ENCODE peak calls at places on chromosomes 3 and 15, in four cellular contexts. F is K562, J is IMR-90, X is endothelial cell of umbilical vein. Z is an unnamed sample.

GRCh38 chr3:43180027-43180426 is 74.1 kb upstream of the POMGNT2 start:
- DNase-seq in X (peak; percentile 96), F (no peak), J (peak; percentile 96), Z (peak; percentile 88)

GRCh38 chr15:50144342-50145120 is 25.5 kb upstream of the ATP8B4 start:
- DNase-seq in X (no peak), J (no peak), F (no peak), Z (no peak)

GRCh38 chr3:33113772-33114621 is at the start of gene CRTAP:
- DNase-seq in X (peak; percentile 98), F (peak; percentile 98), J (peak; percentile 94), Z (peak; percentile 88)

GRCh38 chr3:1828519-1828918 is 270.1 kb upstream of the CNTN4 start:
- DNase-seq in J (no peak), X (no peak), F (no peak), Z (no peak)

GRCh38 chr3:63791974-63792373 is 27.1 kb upstream of the C3orf49 start:
- DNase-seq in X (no peak), J (peak; percentile 53), F (no peak), Z (peak; percentile 9)

GRCh38 chr3:19148768-19149091 is 420 bp downstream of the KCNH8 start:
- DNase-seq in J (no peak), F (no peak), X (no peak), Z (no peak)

GRCh38 chr3:9405756-9406155 is 8.3 kb downstream of the SETD5 start:
- DNase-seq in F (no peak), X (no peak), J (no peak), Z (no peak)

GRCh38 chr3:55198554-55198953 is 270.7 kb upstream of the LRTM1 start:
- DNase-seq in F (no peak), X (no peak), J (peak; percentile 99), Z (no peak)

GRCh38 chr15:71329509-71330260 is 214.4 kb downstream of the THSD4 start:
- DNase-seq in X (peak; percentile 4), J (peak; percentile 46), F (no peak), Z (peak; percentile 55)

GRCh38 chr15:48596415-48596814 is 49.1 kb downstream of the FBN1 start:
- DNase-seq in J (no peak), X (no peak), F (no peak), Z (no peak)

GRCh38 chr15:90862964-90863721 is 5.2 kb upstream of the FURIN start:
- DNase-seq in X (no peak), J (no peak), F (no peak), Z (peak; percentile 74)

GRCh38 chr15:82066455-82066854 is 20.6 kb upstream of the MEX3B start:
- DNase-seq in X (no peak), J (no peak), F (no peak), Z (no peak)

GRCh38 chr15:88956263-88956662 is 43.1 kb upstream of the MFGE8 start:
- DNase-seq in J (no peak), X (no peak), F (no peak), Z (no peak)

GRCh38 chr15:31025996-31026395 is 34.6 kb upstream of the MTMR10 start:
- DNase-seq in X (no peak), F (peak; percentile 13), J (no peak), Z (no peak)

GRCh38 chr3:101377796-101378195 is 57.4 kb upstream of the IMPG2 start:
- DNase-seq in X (no peak), F (no peak), J (peak; percentile 6), Z (no peak)

GRCh38 chr3:186538779-186539178 is 5.4 kb downstream of the CRYGS start:
- DNase-seq in F (no peak), J (no peak), X (no peak), Z (no peak)

GRCh38 chr15:20349774-20350498 is 191.7 kb downstream of the GOLGA6L6 start:
- DNase-seq in J (no peak), X (no peak), F (no peak), Z (no peak)

GRCh38 chr3:155232605-155233004 is 60.9 kb downstream of the STRIT1 start:
- DNase-seq in F (no peak), J (peak; percentile 92), X (no peak), Z (no peak)

GRCh38 chr3:5144316-5144994 is 22.4 kb downstream of the ARL8B start:
- DNase-seq in J (no peak), X (no peak), F (no peak), Z (no peak)

GRCh38 chr3:112628038-112628437 is 12.9 kb downstream of the CCDC80 start:
- DNase-seq in X (peak; percentile 81), J (no peak), F (no peak), Z (no peak)

GRCh38 chr3:176780766-176781165 is 416.5 kb downstream of the TBL1XR1 start:
- DNase-seq in J (no peak), X (peak; percentile 74), F (no peak), Z (no peak)

GRCh38 chr3:63582943-63583500 is 69.5 kb upstream of the SNTN start:
- DNase-seq in F (no peak), J (no peak), X (no peak), Z (no peak)

GRCh38 chr15:63487076-63487757 is 17.2 kb upstream of the USP3 start:
- DNase-seq in X (peak; percentile 79), F (peak; percentile 87), J (peak; percentile 61), Z (no peak)

GRCh38 chr3:113685956-113686721 is 10.3 kb downstream of the USF3 start:
- DNase-seq in F (no peak), J (peak; percentile 59), X (no peak), Z (no peak)

GRCh38 chr3:162376761-162377160 is 880.2 kb downstream of the OTOL1 start:
- DNase-seq in X (no peak), J (no peak), F (no peak), Z (no peak)

GRCh38 chr3:170424879-170425278 is 6.2 kb downstream of the CLDN11 start:
- DNase-seq in J (no peak), X (peak; percentile 30), F (no peak), Z (no peak)

DNA sequence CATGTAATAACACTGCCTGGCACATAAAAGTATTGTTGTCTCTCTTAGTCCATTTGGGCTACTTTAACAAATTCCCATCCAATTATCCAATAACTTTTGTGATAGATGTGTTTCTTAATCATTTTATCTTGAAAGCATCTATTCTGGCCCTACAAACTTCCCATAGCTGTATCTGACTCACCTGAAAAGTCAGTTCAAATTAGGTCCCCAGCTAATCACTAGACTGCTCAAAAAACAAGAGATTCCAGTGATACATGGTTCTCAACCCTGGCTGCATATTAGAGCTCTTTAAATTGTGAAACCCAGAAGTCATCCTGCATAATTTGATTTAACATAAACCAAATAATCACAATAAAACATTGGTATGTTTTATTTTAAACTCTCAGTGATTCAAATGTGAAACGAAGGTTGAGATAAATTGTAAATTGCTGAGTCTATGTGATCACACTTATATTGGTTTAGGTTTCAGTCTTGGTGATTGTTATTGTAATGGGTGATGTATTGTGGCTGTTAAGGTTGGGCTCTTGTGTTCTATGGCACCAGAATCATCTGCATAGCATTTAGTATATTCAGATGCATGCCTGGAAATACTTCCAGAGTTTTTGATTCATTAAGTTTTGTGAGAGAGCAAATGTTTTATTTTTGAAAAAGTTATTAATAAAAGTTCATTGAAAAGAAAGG is 268.9 kb upstream of the KCNMB2 start:
- DNase-seq in F (no peak), X (no peak), J (peak; percentile 28), Z (no peak)
- H3K9me1 ChIP-seq in F (no peaks in the 10 kb centered on the region), X (no peaks in the 10 kb centered on the region), J (no peaks in the 10 kb centered on the region), Z (no peaks in the 10 kb centered on the region)

GRCh38 chr15:99123706-99124451 is 19.0 kb downstream of the SYNM start:
- DNase-seq in J (peak; percentile 96), X (peak; percentile 95), F (peak; percentile 14), Z (peak; percentile 64)
- H2AFZ ChIP-seq in J (peak overlapping the region; percentile 86), X (peak overlapping the region; percentile 12), F (peak overlapping the region; percentile 25), Z (peak overlapping the region; percentile 75)

DNA sequence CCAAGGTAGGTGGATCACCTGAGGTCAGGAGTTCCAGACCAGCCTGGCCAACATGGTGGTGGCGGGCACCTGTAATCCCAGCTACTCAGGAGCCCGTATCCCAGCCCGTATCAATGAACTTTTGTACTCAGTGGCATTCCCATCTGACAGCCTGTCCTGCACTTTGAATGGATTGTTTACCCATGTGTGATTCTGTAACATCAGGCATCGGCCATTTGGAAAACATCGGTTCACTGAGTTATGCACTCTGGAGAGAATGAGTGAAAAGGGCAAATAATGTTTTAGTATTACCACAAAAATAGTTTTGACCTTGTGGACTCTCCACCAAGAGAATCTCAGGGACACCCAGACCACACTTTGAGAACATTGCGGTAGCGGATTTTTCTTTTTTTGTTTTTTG is 13.6 kb downstream of the KLHL25 start:
- DNase-seq in X (no peak), F (no peak), J (no peak), Z (no peak)
- H4K20me1 ChIP-seq in X (no peaks in the 10 kb centered on the region), F (peaks cover 3% of the 10 kb centered on the region), J (peaks cover 28% of the 10 kb centered on the region), Z (no peaks in the 10 kb centered on the region)

GRCh38 chr3:124879395-124879723 is 7.8 kb downstream of the ITGB5 start:
- DNase-seq in J (no peak), X (no peak), F (no peak), Z (no peak)
- H3K9me1 ChIP-seq in J (peaks cover 34% of the 10 kb centered on the region), X (no peaks in the 10 kb centered on the region), F (no peaks in the 10 kb centered on the region), Z (no peaks in the 10 kb centered on the region)

DNA sequence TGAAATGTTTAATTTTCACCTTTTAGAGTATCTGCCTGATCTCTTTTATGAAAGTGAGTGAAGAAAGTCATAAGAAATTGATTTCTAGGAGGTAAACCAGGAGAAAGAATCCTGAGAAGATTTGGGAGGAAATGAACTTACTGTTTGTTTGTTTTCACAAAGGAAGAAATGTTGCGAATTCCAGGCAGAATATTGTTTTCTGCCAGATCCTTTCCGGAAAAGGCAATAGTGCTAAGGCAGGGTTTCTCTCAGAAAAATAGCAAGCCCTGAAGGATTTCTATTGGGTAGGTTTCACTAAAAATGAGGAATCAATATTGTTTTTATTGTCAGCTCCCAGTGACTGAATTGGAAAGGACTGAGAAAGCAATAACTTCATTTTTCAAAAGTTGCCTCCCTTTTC is 85.7 kb upstream of the TGFBR2 start:
- DNase-seq in X (peak; percentile 77), F (no peak), J (no peak), Z (no peak)
- H2AFZ ChIP-seq in X (peak overlapping the region; percentile 24), F (no peak overlapping the region), J (no peak overlapping the region), Z (no peak overlapping the region)

DNA sequence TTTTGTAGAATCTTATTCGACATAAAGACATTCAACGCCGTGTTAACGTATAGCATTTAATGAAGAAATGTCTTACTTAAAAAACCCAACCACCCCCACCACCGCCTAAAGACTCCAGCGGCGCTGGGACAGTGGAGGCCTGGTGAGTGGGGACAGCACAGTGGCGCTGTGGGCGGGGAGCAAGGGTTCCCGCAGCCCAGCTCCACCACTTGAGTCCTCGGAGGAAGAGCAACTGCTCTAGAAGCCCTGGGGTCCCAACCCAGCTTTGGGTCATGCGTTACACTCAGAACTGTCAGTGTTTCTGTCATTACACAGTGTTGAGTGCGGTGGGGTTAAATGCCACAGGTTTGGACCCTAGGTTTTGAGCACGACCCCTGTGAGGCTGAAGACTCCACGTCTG is 62.1 kb downstream of the CHSY1 start:
- DNase-seq in J (no peak), F (no peak), X (no peak), Z (no peak)
- H4K20me1 ChIP-seq in J (peaks cover 18% of the 10 kb centered on the region), F (peaks cover 3% of the 10 kb centered on the region), X (peaks cover 4% of the 10 kb centered on the region), Z (no peaks in the 10 kb centered on the region)

Z was measured in keratinocyte.